ENCODE peak calls at places on chromosome 1, in five cellular contexts. H is Panc1; R is CD4-positive, CD25-positive, alpha-beta regulatory T cell; G is lung; I is CD4-positive, alpha-beta memory T cell. X is an unnamed sample.

GRCh38 chr1:211732276-211732571 is 56.8 kb upstream of the NEK2 start:
- DNase-seq in H (no peak), R (no peak), G (no peak), I (no peak), X (no peak)

GRCh38 chr1:217181205-217181746 is 449.6 kb downstream of the GPATCH2 start:
- DNase-seq in H (no peak), R (no peak), G (no peak), I (no peak), X (no peak)

GRCh38 chr1:46519209-46519608 is 29.6 kb downstream of the DMBX1 start:
- DNase-seq in H (no peak), R (no peak), G (no peak), I (no peak), X (no peak)

GRCh38 chr1:184101116-184101515 is 49.6 kb downstream of the TSEN15 start:
- DNase-seq in H (no peak), R (no peak), G (no peak), I (no peak), X (no peak)

GRCh38 chr1:66282343-66282852 is 251.6 kb upstream of the SGIP1 start:
- DNase-seq in H (no peak), R (peak; percentile 88), G (no peak), I (peak; percentile 79), X (no peak)

GRCh38 chr1:232884262-232884661 is 66.1 kb upstream of the NTPCR start:
- DNase-seq in H (no peak), R (no peak), G (no peak), I (no peak), X (no peak)

GRCh38 chr1:192491804-192492554 is 83.6 kb upstream of the RGS1 start:
- DNase-seq in H (no peak), R (no peak), G (no peak), I (no peak), X (no peak)

GRCh38 chr1:83100133-83100532 is 898.8 kb downstream of the TTLL7 start:
- DNase-seq in H (no peak), R (no peak), G (no peak), I (no peak), X (no peak)

GRCh38 chr1:199929556-199929955 is 98.0 kb upstream of the NR5A2 start:
- DNase-seq in H (no peak), R (no peak), G (no peak), I (no peak), X (no peak)

GRCh38 chr1:203631349-203631748 is 4.7 kb downstream of the ATP2B4 start:
- DNase-seq in H (no peak), R (no peak), G (no peak), I (no peak), X (no peak)

GRCh38 chr1:112840631-112841624 is 115.1 kb downstream of the SLC16A1 start:
- DNase-seq in H (no peak), R (peak; percentile 15), G (no peak), I (no peak), X (no peak)

GRCh38 chr1:56626546-56626945 is 18.6 kb upstream of the PRKAA2 start:
- DNase-seq in H (no peak), R (no peak), G (no peak), I (no peak), X (no peak)

GRCh38 chr1:171286032-171286705 is 27.8 kb upstream of the FMO4 start:
- DNase-seq in H (no peak), R (no peak), G (no peak), I (no peak), X (no peak)

GRCh38 chr1:11531314-11531870 is 52.4 kb downstream of the DISP3 start:
- DNase-seq in H (no peak), R (no peak), G (no peak), I (no peak), X (no peak)

GRCh38 chr1:38962560-38962959 is 20.9 kb upstream of the RHBDL2 start:
- DNase-seq in H (no peak), R (no peak), G (no peak), I (no peak), X (no peak)

GRCh38 chr1:183870351-183871077 is 65.6 kb downstream of the RGL1 start:
- DNase-seq in H (no peak), R (no peak), G (no peak), I (no peak), X (no peak)

DNA sequence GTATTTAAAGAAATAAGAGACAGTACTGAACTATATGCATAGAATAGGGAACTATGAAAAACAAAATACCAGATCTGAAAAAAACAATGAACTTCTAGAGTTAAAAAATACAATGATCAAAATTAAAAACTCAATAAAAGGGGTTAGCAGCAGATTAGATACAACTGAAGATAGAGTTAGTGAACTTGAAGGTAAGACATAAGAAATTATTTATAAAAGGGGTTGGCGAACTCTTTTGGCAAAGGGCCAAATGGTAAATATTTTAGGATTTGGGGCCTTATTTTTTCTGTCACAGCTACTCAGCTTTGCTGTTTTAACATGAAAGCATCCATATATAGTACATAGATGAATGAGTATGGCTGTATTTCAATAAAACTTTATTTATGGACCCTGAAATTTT is 111.4 kb downstream of the ST3GAL3 start:
- DNase-seq in H (no peak), R (no peak), G (no peak), I (no peak), X (no peak)
- H3K36me3 ChIP-seq in H (no peaks in the 10 kb centered on the region), R (peaks cover 37% of the 10 kb centered on the region), G (peaks cover 15% of the 10 kb centered on the region), I (peaks cover 13% of the 10 kb centered on the region), X (peaks cover 63% of the 10 kb centered on the region)

GRCh38 chr1:227577500-227577899 is 14.1 kb downstream of the ZNF678 start:
- DNase-seq in H (no peak), R (no peak), G (no peak), I (no peak), X (no peak)

GRCh38 chr1:227586733-227587132 is 23.4 kb downstream of the ZNF678 start:
- DNase-seq in H (no peak), R (no peak), G (no peak), I (no peak), X (no peak)

GRCh38 chr1:227587968-227588367 is 24.6 kb downstream of the ZNF678 start:
- DNase-seq in H (no peak), R (no peak), G (no peak), I (no peak), X (no peak)

GRCh38 chr1:227583354-227583753 is 20.0 kb downstream of the ZNF678 start:
- DNase-seq in H (no peak), R (no peak), G (no peak), I (no peak), X (no peak)
- H3K9me3 ChIP-seq in H (peaks cover 40% of the 10 kb centered on the region), R (peaks cover 69% of the 10 kb centered on the region), G (no peaks in the 10 kb centered on the region), I (no peaks in the 10 kb centered on the region), X (peaks cover 12% of the 10 kb centered on the region)

GRCh38 chr1:35852241-35852640 is 30.8 kb upstream of the AGO1 start:
- DNase-seq in H (no peak), R (no peak), G (no peak), I (no peak), X (no peak)
- H3K36me3 ChIP-seq in H (peaks cover 7% of the 10 kb centered on the region), R (peaks cover 7% of the 10 kb centered on the region), G (peaks cover 25% of the 10 kb centered on the region), I (peaks cover 38% of the 10 kb centered on the region), X (peaks cover 15% of the 10 kb centered on the region)

DNA sequence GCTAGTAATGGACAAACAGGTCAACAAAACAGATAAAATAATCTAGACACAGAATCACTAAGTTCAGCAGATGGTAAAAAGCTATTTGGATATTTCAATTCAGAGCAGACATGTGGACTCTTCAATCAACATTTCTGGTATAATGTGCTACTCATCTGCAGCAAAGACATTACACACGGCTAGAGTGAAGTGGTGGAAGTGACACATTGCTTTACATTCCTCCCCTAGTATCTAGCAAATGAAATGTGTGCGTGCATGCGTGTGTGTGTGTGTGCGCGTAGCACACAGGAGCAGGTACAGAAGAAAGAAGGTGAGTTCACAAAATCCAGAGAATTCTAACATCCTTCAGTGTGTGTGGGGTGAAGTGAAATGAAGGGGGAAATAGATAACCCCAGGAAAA is 8.3 kb downstream of the AHCTF1 start:
- DNase-seq in H (no peak), R (peak; percentile 11), G (no peak), I (no peak), X (no peak)
- H3K9me3 ChIP-seq in H (no peaks in the 10 kb centered on the region), R (peaks cover 3% of the 10 kb centered on the region), G (no peaks in the 10 kb centered on the region), I (no peaks in the 10 kb centered on the region), X (peaks cover 31% of the 10 kb centered on the region)

DNA sequence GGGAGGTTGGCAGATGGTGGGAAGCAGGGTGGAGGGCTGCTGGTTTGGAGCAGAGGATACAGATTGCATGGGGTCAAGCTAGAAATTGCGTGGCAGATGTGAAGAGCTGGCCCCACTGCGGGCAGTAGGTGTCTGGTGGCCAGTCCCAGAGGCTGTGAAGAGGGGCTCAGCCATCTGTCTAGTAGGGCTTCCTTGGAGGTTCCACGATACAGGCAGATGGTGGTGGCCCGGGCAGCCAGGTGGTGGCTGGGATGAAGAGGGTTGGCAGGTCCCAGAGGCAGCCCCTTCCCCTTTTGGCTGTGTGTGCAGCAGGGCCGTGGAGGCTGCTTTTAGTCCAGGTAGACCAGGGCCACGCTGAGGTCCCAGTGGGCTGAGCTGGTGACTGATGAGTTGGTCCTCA is 16.6 kb downstream of the PSEN2 start:
- DNase-seq in H (no peak), R (no peak), G (no peak), I (no peak), X (no peak)
- H3K36me3 ChIP-seq in H (no peaks in the 10 kb centered on the region), R (no peaks in the 10 kb centered on the region), G (peaks cover 38% of the 10 kb centered on the region), I (no peaks in the 10 kb centered on the region), X (no peaks in the 10 kb centered on the region)

DNA sequence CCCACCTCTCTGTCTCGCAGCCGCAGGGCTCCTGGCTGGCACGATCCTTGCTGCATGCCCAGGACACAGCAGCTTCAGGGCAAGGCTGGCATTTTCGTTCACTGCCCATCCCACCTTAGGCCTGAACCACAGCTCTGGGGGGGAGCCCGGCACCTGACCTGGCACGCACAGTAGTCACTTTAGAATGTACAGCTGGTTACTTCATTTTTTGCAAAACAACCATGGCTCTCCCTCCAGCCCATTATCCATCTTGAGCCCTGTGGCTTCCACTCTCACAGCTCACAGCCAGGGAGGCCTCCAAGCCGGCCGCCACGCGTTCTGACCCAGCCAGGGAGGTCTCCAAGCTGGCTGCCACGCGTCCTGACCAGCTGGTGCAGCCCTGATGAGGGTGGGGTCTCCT is 54.8 kb upstream of the ACTRT2 start:
- DNase-seq in H (no peak), R (no peak), G (no peak), I (no peak), X (no peak)
- H3K9me3 ChIP-seq in H (no peaks in the 10 kb centered on the region), R (no peaks in the 10 kb centered on the region), G (no peaks in the 10 kb centered on the region), I (no peaks in the 10 kb centered on the region), X (no peaks in the 10 kb centered on the region)

GRCh38 chr1:35186239-35186638 is 6.7 kb downstream of the SFPQ start:
- DNase-seq in H (no peak), R (no peak), G (no peak), I (no peak), X (no peak)
- H3K36me3 ChIP-seq in H (peaks cover 87% of the 10 kb centered on the region), R (peaks cover 99% of the 10 kb centered on the region), G (peaks cover 30% of the 10 kb centered on the region), I (peaks cover 95% of the 10 kb centered on the region), X (peaks cover 100% of the 10 kb centered on the region)

X was measured in SK-N-MC.